ENCODE peak calls at places on chromosome 18, in seven cellular contexts. E is heart right ventricle; Q is CD8-positive, alpha-beta memory T cell; G is sigmoid colon; L is body of pancreas; Z is H1; K is stomach. H is an unnamed sample. For H3K27me3 and H3K9me3, the result is how much of the 10 kb centered on the place peaks cover.

GRCh38 chr18:35355140-35355618 is 11.0 kb upstream of the ZNF24 start:
- DNase-seq in Z (peak), G (peak), L (peak), Q (peak), E (peak), K (peak), H (peak)

GRCh38 chr18:44945847-44946490 is 265.3 kb downstream of the SETBP1 start:
- DNase-seq in K (no peak), G (no peak), E (no peak), L (no peak), Q (no peak), Z (no peak), H (no peak)

GRCh38 chr18:3877678-3878077 is 427.7 kb downstream of the TGIF1 start:
- DNase-seq in K (no peak), G (no peak), E (no peak), Q (no peak), Z (no peak), L (peak), H (no peak)

GRCh38 chr18:43501099-43501498 is 223.8 kb upstream of the SYT4 start:
- DNase-seq in L (no peak), Z (no peak), K (no peak), E (no peak), Q (no peak), G (no peak), H (no peak)

GRCh38 chr18:59861963-59862819 is 37.6 kb upstream of the PMAIP1 start:
- DNase-seq in Z (no peak), Q (no peak), E (no peak), K (no peak), L (no peak), G (no peak), H (no peak)

GRCh38 chr18:70195852-70196434 is 9.5 kb downstream of the RTTN start:
- DNase-seq in E (peak), Z (no peak), G (no peak), L (peak), Q (no peak), K (no peak), H (no peak)

GRCh38 chr18:36532394-36532793 is 234.9 kb downstream of the FHOD3 start:
- DNase-seq in G (no peak), E (no peak), Z (no peak), L (no peak), K (no peak), Q (no peak), H (no peak)

GRCh38 chr18:48340502-48340901 is 68.7 kb downstream of the ZBTB7C start:
- DNase-seq in E (no peak), Q (no peak), L (no peak), G (no peak), Z (no peak), K (no peak), H (no peak)

GRCh38 chr18:27579364-27579763 is 394.3 kb upstream of the CHST9 start:
- DNase-seq in E (no peak), Q (no peak), L (no peak), Z (no peak), K (no peak), G (no peak), H (no peak)

GRCh38 chr18:9575558-9575957 is 38.8 kb downstream of the PPP4R1 start:
- DNase-seq in Q (no peak), G (peak), E (peak), Z (no peak), K (peak), L (peak), H (peak)

GRCh38 chr18:995641-996040 is 91.0 kb downstream of the ADCYAP1 start:
- DNase-seq in E (no peak), L (no peak), K (no peak), Q (no peak), Z (no peak), G (no peak), H (no peak)

GRCh38 chr18:57202881-57203280 is 56.0 kb downstream of the BOD1L2 start:
- DNase-seq in K (no peak), L (no peak), Z (no peak), E (no peak), G (no peak), Q (no peak), H (no peak)

GRCh38 chr18:58578321-58578720 is 50.6 kb downstream of the ALPK2 start:
- DNase-seq in Z (no peak), L (no peak), G (no peak), K (no peak), Q (no peak), E (no peak), H (no peak)

GRCh38 chr18:75124967-75125358 is 84.0 kb downstream of the PTGR3 start:
- DNase-seq in L (no peak), Z (no peak), G (no peak), Q (no peak), E (no peak), K (no peak), H (no peak)

GRCh38 chr18:61847164-61847791 is 45.5 kb downstream of the RNF152 start:
- DNase-seq in Z (no peak), L (no peak), G (no peak), E (no peak), Q (no peak), K (no peak), H (no peak)

GRCh38 chr18:6414118-6414722 is 491 bp downstream of the L3MBTL4 start:
- DNase-seq in G (peak), K (peak), L (peak), Q (no peak), Z (no peak), E (peak), H (peak)

GRCh38 chr18:9695605-9696004 is 12.5 kb upstream of the RAB31 start:
- DNase-seq in L (no peak), K (no peak), E (no peak), Q (no peak), G (peak), Z (no peak), H (no peak)

GRCh38 chr18:7945882-7946281 is 378.8 kb downstream of the PTPRM start:
- DNase-seq in E (no peak), Z (no peak), L (no peak), G (peak), Q (no peak), K (no peak), H (no peak)

GRCh38 chr18:44744206-44745180 is 63.8 kb downstream of the SETBP1 start:
- DNase-seq in E (no peak), Q (no peak), G (peak), L (peak), K (no peak), Z (no peak), H (no peak)

GRCh38 chr18:10453885-10454772 is at the start of gene APCDD1:
- DNase-seq in L (peak), K (peak), G (peak), Q (no peak), Z (no peak), E (peak), H (peak)

GRCh38 chr18:74197705-74198341 is 49.5 kb downstream of the TIMM21 start:
- DNase-seq in L (peak), Z (no peak), Q (no peak), G (no peak), K (peak), E (no peak), H (peak)

GRCh38 chr18:69567813-69568488 is 167.3 kb downstream of the DOK6 start:
- DNase-seq in Q (no peak), G (no peak), L (no peak), K (no peak), Z (no peak), E (no peak), H (no peak)

GRCh38 chr18:24270937-24271380 is 126.7 kb downstream of the OSBPL1A start:
- DNase-seq in Q (no peak), L (no peak), E (no peak), G (no peak), K (no peak), Z (no peak), H (no peak)

GRCh38 chr18:42509702-42510424 is 554.8 kb downstream of the PIK3C3 start:
- DNase-seq in G (no peak), L (no peak), E (no peak), K (no peak), Q (no peak), Z (no peak), H (no peak)

GRCh38 chr18:66616523-66616983 is 12.7 kb upstream of the CDH19 start:
- DNase-seq in E (no peak), Q (no peak), Z (no peak), G (no peak), L (peak), K (no peak), H (no peak)

GRCh38 chr18:76708036-76708726 is 114.2 kb upstream of the ZNF236 start:
- DNase-seq in Z (no peak), G (no peak), K (no peak), Q (no peak), L (no peak), E (no peak), H (no peak)

GRCh38 chr18:13613591-13614317 is 112.6 kb downstream of the FAM210A start:
- DNase-seq in K (no peak), G (peak), L (no peak), E (no peak), Z (no peak), Q (no peak), H (no peak)

GRCh38 chr18:45839415-45840395 is 14.2 kb downstream of the SIGLEC15 start:
- DNase-seq in G (no peak), K (peak), Q (peak), E (no peak), Z (no peak), L (peak), H (no peak)

GRCh38 chr18:3604626-3605408 is 154.8 kb downstream of the TGIF1 start:
- DNase-seq in L (peak), G (peak), Z (no peak), K (no peak), E (no peak), Q (no peak), H (no peak)

GRCh38 chr18:3452750-3453539 is 3.0 kb downstream of the TGIF1 start:
- DNase-seq in Q (no peak), E (no peak), Z (no peak), L (no peak), K (peak), G (no peak), H (no peak)

GRCh38 chr18:46723856-46724415 is 32.9 kb downstream of the ST8SIA5 start:
- DNase-seq in E (no peak), G (no peak), L (no peak), K (no peak), Z (no peak), Q (no peak), H (no peak)

GRCh38 chr18:60466671-60467070 is 94.1 kb upstream of the MC4R start:
- DNase-seq in Z (no peak), L (no peak), G (no peak), K (no peak), Q (no peak), E (no peak), H (no peak)

GRCh38 chr18:75210274-75211001 is at the start of gene TSHZ1:
- DNase-seq in K (peak), Q (peak), G (peak), Z (no peak), L (peak), E (peak), H (peak)

GRCh38 chr18:5620284-5620683 is 76.5 kb upstream of the EPB41L3 start:
- DNase-seq in K (no peak), G (no peak), Z (no peak), Q (no peak), L (no peak), E (no peak), H (no peak)

GRCh38 chr18:64659186-64659585 is 510.3 kb upstream of the LINC00305 start:
- DNase-seq in E (no peak), K (no peak), G (no peak), L (no peak), Z (no peak), Q (no peak), H (no peak)

GRCh38 chr18:506264-506663 is 5.8 kb upstream of the COLEC12 start:
- DNase-seq in G (no peak), Z (no peak), L (no peak), K (no peak), Q (no peak), E (no peak), H (no peak)

GRCh38 chr18:44774191-44774590 is 93.5 kb downstream of the SETBP1 start:
- DNase-seq in G (no peak), Z (no peak), Q (no peak), L (no peak), E (no peak), K (no peak), H (no peak)

GRCh38 chr18:7856733-7857132 is 289.6 kb downstream of the PTPRM start:
- DNase-seq in E (no peak), K (no peak), Z (no peak), Q (no peak), G (no peak), L (no peak), H (no peak)

GRCh38 chr18:21450913-21451312 is 149.6 kb downstream of the ESCO1 start:
- DNase-seq in K (no peak), Z (no peak), Q (no peak), E (no peak), L (no peak), G (no peak), H (no peak)

GRCh38 chr18:53715243-53715853 is 509.1 kb downstream of the MBD2 start:
- DNase-seq in G (no peak), K (no peak), Z (no peak), E (no peak), Q (no peak), L (no peak), H (no peak)
- H3K27me3 ChIP-seq in G (under half), K (under half), Z (under half), E (under half), Q (under half), L (under half), H (under half)

GRCh38 chr18:39802648-39803229 is 2152.3 kb upstream of the PIK3C3 start:
- DNase-seq in G (no peak), K (no peak), E (no peak), Q (no peak), Z (no peak), L (no peak), H (no peak)

GRCh38 chr18:39805218-39805617 is 2149.8 kb upstream of the PIK3C3 start:
- DNase-seq in Z (no peak), E (no peak), Q (no peak), L (no peak), K (no peak), G (no peak), H (no peak)

GRCh38 chr18:39799010-39799409 is 2156.0 kb upstream of the PIK3C3 start:
- DNase-seq in L (no peak), Z (no peak), G (no peak), K (no peak), Q (no peak), E (no peak), H (no peak)

GRCh38 chr18:39801848-39802247 is 2153.2 kb upstream of the PIK3C3 start:
- DNase-seq in Q (no peak), E (no peak), L (no peak), Z (no peak), K (no peak), G (no peak), H (no peak)

GRCh38 chr18:39801010-39801409 is 2154.0 kb upstream of the PIK3C3 start:
- DNase-seq in G (no peak), K (no peak), L (no peak), Z (no peak), Q (no peak), E (no peak), H (no peak)
- H3K9me3 ChIP-seq in G (under half), K (under half), L (under half), Z (under half), Q (under half), E (under half), H (under half)

DNA sequence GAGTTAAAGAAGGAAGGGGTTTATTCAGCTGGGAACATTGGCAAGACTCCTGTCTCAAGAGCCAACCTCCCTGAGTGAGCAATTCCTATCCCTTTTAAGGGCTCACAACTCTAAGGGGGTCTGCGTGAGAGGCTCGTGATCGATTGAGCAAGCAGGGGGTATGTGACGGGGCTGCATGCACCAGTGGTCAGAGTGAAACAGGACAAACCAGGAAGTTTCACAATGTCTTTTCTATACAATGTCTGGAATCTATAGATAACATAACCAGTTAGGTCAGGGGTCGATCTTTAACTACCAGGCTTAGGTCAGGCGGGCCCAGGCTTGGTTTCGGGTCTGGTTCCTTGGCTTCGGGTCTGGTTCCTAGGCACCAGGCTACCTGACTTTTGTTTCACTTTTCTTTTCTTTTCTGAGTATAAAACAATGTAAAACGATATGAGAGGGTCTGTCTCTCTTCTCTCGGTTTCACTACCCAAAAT is 30.1 kb upstream of the LIPG start:
- DNase-seq in Z (no peak), E (no peak), Q (no peak), L (peak), G (no peak), K (no peak), H (no peak)
- H3K27ac ChIP-seq in Z (no peak), E (no peak), Q (no peak), L (no peak), G (no peak), K (no peak), H (no peak)

DNA sequence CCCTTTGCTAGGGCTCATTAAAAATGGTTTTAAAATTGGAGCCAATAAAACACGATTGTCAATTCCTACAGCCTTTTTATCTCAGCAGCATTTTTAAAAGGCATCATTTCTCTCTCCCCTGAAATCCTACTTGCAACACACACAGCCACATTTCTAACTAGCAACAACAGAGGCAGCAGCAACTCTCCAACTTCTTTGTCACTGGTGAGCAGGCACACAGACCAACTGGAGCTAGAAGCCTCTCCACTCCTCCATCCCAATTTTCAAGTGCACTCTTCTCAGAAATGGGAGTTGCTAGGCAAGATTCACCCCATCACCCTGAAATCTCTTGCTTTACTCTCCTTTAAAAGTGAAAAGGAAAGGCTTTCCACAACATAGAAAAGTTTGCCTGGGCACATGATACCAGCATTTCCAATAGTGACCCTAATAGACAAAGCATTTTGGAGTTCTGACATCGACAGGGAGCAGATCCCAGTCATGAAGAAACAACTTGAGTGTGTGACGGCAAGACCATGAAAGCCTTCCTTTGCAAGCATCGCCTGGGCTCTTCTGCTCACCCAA is 4.1 kb downstream of the KLHL14 start:
- DNase-seq in E (no peak), L (no peak), K (no peak), Q (no peak), G (no peak), Z (no peak), H (no peak)
- H3K27me3 ChIP-seq in E (under half), L (under half), K (under half), Q (under half), G (under half), Z (under half), H (under half)

GRCh38 chr18:14748496-14748895 is 524 bp downstream of the ANKRD30B start:
- DNase-seq in Z (no peak), Q (no peak), G (no peak), K (no peak), E (no peak), L (no peak), H (no peak)
- H3K9me3 ChIP-seq in Z (under half), Q (under half), G (under half), K (under half), E (under half), L (under half), H (under half)

DNA sequence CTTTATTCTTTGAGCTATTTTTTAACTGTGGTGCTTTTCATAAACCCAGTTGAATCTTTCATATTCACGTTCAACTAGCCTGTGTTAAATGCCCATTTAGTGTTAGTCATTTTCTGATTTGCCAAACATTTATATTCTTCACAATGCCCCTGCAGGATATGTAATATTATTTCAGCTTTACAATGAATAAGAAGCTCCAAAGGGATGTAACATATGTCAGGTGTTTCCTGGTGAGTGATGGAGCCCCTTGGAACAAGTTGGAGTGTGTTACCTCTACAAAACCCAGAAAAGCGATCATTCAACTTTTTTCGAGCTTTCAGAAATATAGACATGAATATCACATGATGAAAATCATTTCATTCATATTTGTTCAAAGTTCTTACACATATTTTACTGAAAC is 471.0 kb upstream of the CDH2 start:
- DNase-seq in E (no peak), Q (no peak), Z (no peak), K (no peak), G (no peak), L (no peak), H (no peak)
- H3K27ac ChIP-seq in E (no peak), Q (no peak), Z (no peak), K (no peak), G (no peak), L (no peak), H (no peak)

GRCh38 chr18:55086931-55087330 is 127.7 kb upstream of the CCDC68 start:
- DNase-seq in Q (no peak), G (no peak), Z (no peak), E (no peak), L (no peak), K (no peak), H (no peak)
- H3K27me3 ChIP-seq in Q (under half), G (under half), Z (under half), E (under half), L (under half), K (under half), H (under half)

GRCh38 chr18:80022613-80023012 is 11.6 kb upstream of the RBFA start:
- DNase-seq in E (no peak), L (no peak), Z (no peak), K (no peak), G (no peak), Q (no peak), H (no peak)
- H3K9me3 ChIP-seq in E (under half), L (under half), Z (half or more), K (half or more), G (half or more), Q (half or more), H (under half)